ENCODE peak calls at places on chromosomes 3 and 15, in ten cellular contexts. M is DND-41; O is NAMALWA; R is CD4-positive, alpha-beta T cell; H is activated naive CD4-positive, alpha-beta T cell; W is PC-3; T is A549; S is endothelial cell; J is stimulated activated effector memory CD8-positive, alpha-beta T cell treated with anti-CD3 and anti-CD28 coated beads, Interleukin-12 subunit alpha, Interleukin-12 subunit beta, amount 100 ng/mL, for 72 hours; I is iPS-NIHi11. P is an unnamed sample.

GRCh38 chr15:59751552-59752413 is 62.7 kb upstream of the BNIP2 start:
- DNase-seq in M (no peak), O (peak), R (no peak), H (no peak), W (no peak), T (peak), S (no peak), J (no peak), I (peak), P (no peak)

GRCh38 chr15:59191855-59192237 is 14.8 kb upstream of the LDHAL6B start:
- DNase-seq in M (no peak), O (no peak), R (no peak), H (no peak), W (peak), T (peak), S (no peak), J (no peak), I (no peak), P (no peak)

GRCh38 chr3:136750209-136750921 is 1.8 kb downstream of the STAG1 start:
- DNase-seq in M (peak), O (peak), R (no peak), H (no peak), W (peak), T (no peak), S (no peak), J (no peak), I (no peak), P (no peak)

GRCh38 chr15:85879334-85880163 is 84.8 kb upstream of the KLHL25 start:
- DNase-seq in M (no peak), O (no peak), R (no peak), H (no peak), W (peak), T (no peak), S (no peak), J (no peak), I (no peak), P (no peak)

GRCh38 chr15:35289029-35289617 is 204.0 kb upstream of the NANOGP8 start:
- DNase-seq in M (no peak), O (peak), R (no peak), H (no peak), W (peak), T (peak), S (peak), J (no peak), I (peak), P (no peak)

GRCh38 chr3:69218079-69218478 is 95.7 kb upstream of the LMOD3 start:
- DNase-seq in M (no peak), O (no peak), R (no peak), H (no peak), W (no peak), T (no peak), S (no peak), J (no peak), I (no peak), P (no peak)

GRCh38 chr3:56869157-56869889 is 67.6 kb upstream of the ARHGEF3 start:
- DNase-seq in M (no peak), O (no peak), R (no peak), H (no peak), W (peak), T (no peak), S (no peak), J (no peak), I (no peak), P (no peak)

GRCh38 chr3:4222574-4222973 is 80.6 kb upstream of the SETMAR start:
- DNase-seq in M (no peak), O (no peak), R (no peak), H (no peak), W (no peak), T (no peak), S (no peak), J (no peak), I (no peak), P (no peak)

GRCh38 chr15:77187751-77188464 is 117.0 kb upstream of the TSPAN3 start:
- DNase-seq in M (peak), O (peak), R (no peak), H (no peak), W (peak), T (no peak), S (peak), J (no peak), I (no peak), P (no peak)

GRCh38 chr15:61050844-61051569 is 178.1 kb downstream of the RORA start:
- DNase-seq in M (no peak), O (no peak), R (no peak), H (no peak), W (peak), T (no peak), S (no peak), J (no peak), I (no peak), P (no peak)

GRCh38 chr3:171348121-171348520 is 112.1 kb downstream of the TNIK start:
- DNase-seq in M (no peak), O (no peak), R (no peak), H (no peak), W (no peak), T (no peak), S (no peak), J (no peak), I (no peak), P (no peak)

GRCh38 chr15:63156708-63157065 is 590 bp downstream of the RPS27L start:
- DNase-seq in M (no peak), O (no peak), R (peak), H (no peak), W (peak), T (no peak), S (no peak), J (peak), I (peak), P (peak)

GRCh38 chr15:25715536-25716413 is 147.4 kb downstream of the ATP10A start:
- DNase-seq in M (no peak), O (no peak), R (no peak), H (no peak), W (no peak), T (no peak), S (no peak), J (no peak), I (no peak), P (no peak)

GRCh38 chr3:66253790-66254620 is 33.2 kb downstream of the SLC25A26 start:
- DNase-seq in M (no peak), O (peak), R (no peak), H (no peak), W (peak), T (no peak), S (no peak), J (no peak), I (peak), P (no peak)

GRCh38 chr3:55719508-55719907 is 232.4 kb upstream of the WNT5A start:
- DNase-seq in M (no peak), O (no peak), R (no peak), H (no peak), W (no peak), T (no peak), S (no peak), J (no peak), I (no peak), P (no peak)

GRCh38 chr3:105970283-105970682 is 101.5 kb upstream of the CBLB start:
- DNase-seq in M (peak), O (peak), R (no peak), H (no peak), W (peak), T (no peak), S (no peak), J (no peak), I (peak), P (peak)

GRCh38 chr3:30508319-30508718 is 98.1 kb upstream of the TGFBR2 start:
- DNase-seq in M (no peak), O (no peak), R (no peak), H (no peak), W (no peak), T (no peak), S (no peak), J (no peak), I (no peak), P (no peak)

GRCh38 chr3:94936023-94936580 is 873.2 kb downstream of the NSUN3 start:
- DNase-seq in M (no peak), O (no peak), R (no peak), H (no peak), W (peak), T (no peak), S (no peak), J (no peak), I (no peak), P (no peak)

GRCh38 chr3:160003520-160004128 is 15.0 kb downstream of the IL12A start:
- DNase-seq in M (peak), O (peak), R (no peak), H (no peak), W (peak), T (peak), S (peak), J (no peak), I (peak), P (peak)

GRCh38 chr15:58332676-58333400 is 99.0 kb upstream of the LIPC start:
- DNase-seq in M (no peak), O (no peak), R (no peak), H (no peak), W (peak), T (peak), S (no peak), J (no peak), I (no peak), P (no peak)

GRCh38 chr15:83747050-83747717 is 93.3 kb downstream of the ADAMTSL3 start:
- DNase-seq in M (no peak), O (no peak), R (no peak), H (no peak), W (peak), T (no peak), S (peak), J (no peak), I (peak), P (no peak)

GRCh38 chr3:168956087-168956486 is 707.4 kb downstream of the MECOM start:
- DNase-seq in M (no peak), O (no peak), R (no peak), H (no peak), W (no peak), T (no peak), S (no peak), J (no peak), I (no peak), P (no peak)

P was measured in HuH-7.5.